ENCODE peak calls at places on chromosomes 1 and 21, in five cellular contexts. One of them, this sample, is unnamed.

GRCh38 chr1:241770115-241770514 is 77.9 kb upstream of the EXO1 start:
- ATAC-seq in HCT116: no peak
- ATAC-seq in HepG2: no peak
- ATAC-seq in GM23338: peak; percentile 63
- ATAC-seq in GM12878: no peak
- ATAC-seq in this sample: no peak

GRCh38 chr1:30780409-30780808 is 22.8 kb upstream of the LAPTM5 start:
- ATAC-seq in HCT116: no peak
- ATAC-seq in HepG2: no peak
- ATAC-seq in GM23338: no peak
- ATAC-seq in GM12878: peak; percentile 18
- ATAC-seq in this sample: no peak

GRCh38 chr1:159664247-159664646 is 50.1 kb downstream of the CRP start:
- ATAC-seq in HCT116: no peak
- ATAC-seq in HepG2: no peak
- ATAC-seq in GM23338: no peak
- ATAC-seq in GM12878: no peak
- ATAC-seq in this sample: no peak

GRCh38 chr1:202628646-202629215 is 81.5 kb downstream of the SYT2 start:
- ATAC-seq in HCT116: no peak
- ATAC-seq in HepG2: no peak
- ATAC-seq in GM23338: no peak
- ATAC-seq in GM12878: peak; percentile 3
- ATAC-seq in this sample: no peak

GRCh38 chr21:41369105-41369914 is 7.5 kb downstream of the MX2 start:
- ATAC-seq in HCT116: peak; percentile 17
- ATAC-seq in HepG2: peak; percentile 76
- ATAC-seq in GM23338: peak; percentile 91
- ATAC-seq in GM12878: peak; percentile 47
- ATAC-seq in this sample: peak; percentile 42

GRCh38 chr1:181128592-181129497 is 40.3 kb downstream of the IER5 start:
- ATAC-seq in HCT116: no peak
- ATAC-seq in HepG2: no peak
- ATAC-seq in GM23338: peak; percentile 58
- ATAC-seq in GM12878: peak; percentile 66
- ATAC-seq in this sample: peak; percentile 43

GRCh38 chr1:109821831-109822745 is 58.4 kb upstream of the EPS8L3 start:
- ATAC-seq in HCT116: peak; percentile 21
- ATAC-seq in HepG2: no peak
- ATAC-seq in GM23338: no peak
- ATAC-seq in GM12878: no peak
- ATAC-seq in this sample: peak; percentile 66

GRCh38 chr1:231828182-231828920 is 201.8 kb downstream of the DISC1 start:
- ATAC-seq in HCT116: peak; percentile 86
- ATAC-seq in HepG2: peak; percentile 99
- ATAC-seq in GM23338: no peak
- ATAC-seq in GM12878: no peak
- ATAC-seq in this sample: no peak

GRCh38 chr1:147815503-147815902 is 55.1 kb upstream of the GJA5 start:
- ATAC-seq in HCT116: peak; percentile 47
- ATAC-seq in HepG2: peak; percentile 59
- ATAC-seq in GM23338: no peak
- ATAC-seq in GM12878: no peak
- ATAC-seq in this sample: no peak

GRCh38 chr1:17207046-17207445 is 2.1 kb downstream of the PADI1 start:
- ATAC-seq in HCT116: no peak
- ATAC-seq in HepG2: no peak
- ATAC-seq in GM23338: no peak
- ATAC-seq in GM12878: peak; percentile 86
- ATAC-seq in this sample: no peak

GRCh38 chr1:160708118-160708517 is 3.5 kb downstream of the CD48 start:
- ATAC-seq in HCT116: no peak
- ATAC-seq in HepG2: no peak
- ATAC-seq in GM23338: no peak
- ATAC-seq in GM12878: peak; percentile 39
- ATAC-seq in this sample: no peak

GRCh38 chr21:21907271-21907670 is 909.1 kb downstream of the NCAM2 start:
- ATAC-seq in HCT116: no peak
- ATAC-seq in HepG2: no peak
- ATAC-seq in GM23338: no peak
- ATAC-seq in GM12878: no peak
- ATAC-seq in this sample: no peak

GRCh38 chr1:116764466-116764896 is 10.3 kb downstream of the CD2 start:
- ATAC-seq in HCT116: no peak
- ATAC-seq in HepG2: no peak
- ATAC-seq in GM23338: no peak
- ATAC-seq in GM12878: peak; percentile 56
- ATAC-seq in this sample: no peak

GRCh38 chr1:162252209-162252608 is 124.4 kb downstream of the SPATA46 start:
- ATAC-seq in HCT116: no peak
- ATAC-seq in HepG2: no peak
- ATAC-seq in GM23338: no peak
- ATAC-seq in GM12878: no peak
- ATAC-seq in this sample: no peak

GRCh38 chr1:240691521-240692338 is 79.8 kb upstream of the GREM2 start:
- ATAC-seq in HCT116: no peak
- ATAC-seq in HepG2: peak; percentile 78
- ATAC-seq in GM23338: peak; percentile 88
- ATAC-seq in GM12878: no peak
- ATAC-seq in this sample: peak; percentile 72

GRCh38 chr1:185812934-185813333 is 78.7 kb downstream of the HMCN1 start:
- ATAC-seq in HCT116: no peak
- ATAC-seq in HepG2: no peak
- ATAC-seq in GM23338: no peak
- ATAC-seq in GM12878: no peak
- ATAC-seq in this sample: no peak

GRCh38 chr1:116931016-116931918 is 21.6 kb downstream of the PTGFRN start:
- ATAC-seq in HCT116: no peak
- ATAC-seq in HepG2: no peak
- ATAC-seq in GM23338: no peak
- ATAC-seq in GM12878: peak; percentile 82
- ATAC-seq in this sample: no peak

GRCh38 chr21:42097860-42098259 is 26.7 kb downstream of the UMODL1 start:
- ATAC-seq in HCT116: peak; percentile 94
- ATAC-seq in HepG2: peak; percentile 84
- ATAC-seq in GM23338: no peak
- ATAC-seq in GM12878: peak; percentile 31
- ATAC-seq in this sample: peak; percentile 74

GRCh38 chr21:34962586-34963222 is 86.4 kb downstream of the RUNX1 start:
- ATAC-seq in HCT116: no peak
- ATAC-seq in HepG2: no peak
- ATAC-seq in GM23338: no peak
- ATAC-seq in GM12878: no peak
- ATAC-seq in this sample: no peak

GRCh38 chr1:58858344-58858673 is 74.5 kb upstream of the JUN start:
- ATAC-seq in HCT116: no peak
- ATAC-seq in HepG2: peak; percentile 74
- ATAC-seq in GM23338: no peak
- ATAC-seq in GM12878: no peak
- ATAC-seq in this sample: no peak

GRCh38 chr1:85289848-85290335 is 13.5 kb upstream of the BCL10 start:
- ATAC-seq in HCT116: peak; percentile 53
- ATAC-seq in HepG2: no peak
- ATAC-seq in GM23338: no peak
- ATAC-seq in GM12878: no peak
- ATAC-seq in this sample: no peak

GRCh38 chr1:215863796-215864195 is 296.7 kb downstream of the KCTD3 start:
- ATAC-seq in HCT116: no peak
- ATAC-seq in HepG2: no peak
- ATAC-seq in GM23338: no peak
- ATAC-seq in GM12878: peak; percentile 90
- ATAC-seq in this sample: no peak

GRCh38 chr1:171434717-171435346 is 50.5 kb upstream of the PRRC2C start:
- ATAC-seq in HCT116: no peak
- ATAC-seq in HepG2: no peak
- ATAC-seq in GM23338: no peak
- ATAC-seq in GM12878: no peak
- ATAC-seq in this sample: peak; percentile 74

DNA sequence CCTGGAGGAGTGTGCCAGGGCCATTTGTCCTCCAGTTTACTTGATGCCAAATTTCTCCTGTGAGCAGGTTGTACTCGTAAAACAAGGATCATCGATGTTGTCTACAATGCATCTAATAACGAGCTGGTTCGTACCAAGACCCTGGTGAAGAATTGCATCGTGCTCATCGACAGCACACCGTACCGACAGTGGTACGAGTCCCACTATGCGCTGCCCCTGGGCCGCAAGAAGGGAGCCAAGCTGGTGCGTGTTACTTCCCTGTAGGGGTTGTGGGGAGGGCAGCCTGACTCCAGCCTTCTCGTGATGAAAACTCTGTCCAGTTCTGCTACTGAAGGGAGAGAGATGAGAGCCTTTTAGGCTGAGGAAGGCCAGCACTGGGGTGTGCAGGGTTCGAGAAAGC is 2.2 kb downstream of the RPS8 start:
- ATAC-seq in HCT116: no peak
- ATAC-seq in HepG2: no peak
- ATAC-seq in GM23338: no peak
- ATAC-seq in GM12878: no peak
- ATAC-seq in this sample: no peak
- H3K4me3 ChIP-seq in HCT116: peak overlapping the region; percentile 92
- H3K4me3 ChIP-seq in HepG2: peak overlapping the region; percentile 97
- H3K4me3 ChIP-seq in GM23338: peak overlapping the region; percentile 99
- H3K4me3 ChIP-seq in GM12878: peak overlapping the region; percentile 73
- H3K4me3 ChIP-seq in this sample: no peak overlapping the region

GRCh38 chr1:10117865-10118264 is 85.1 kb downstream of the UBE4B start:
- ATAC-seq in HCT116: no peak
- ATAC-seq in HepG2: no peak
- ATAC-seq in GM23338: no peak
- ATAC-seq in GM12878: no peak
- ATAC-seq in this sample: peak; percentile 36

GRCh38 chr1:10128081-10128765 is 82.1 kb upstream of the KIF1B start:
- ATAC-seq in HCT116: no peak
- ATAC-seq in HepG2: no peak
- ATAC-seq in GM23338: no peak
- ATAC-seq in GM12878: no peak
- ATAC-seq in this sample: no peak

GRCh38 chr1:10121688-10122087 is 88.7 kb upstream of the KIF1B start:
- ATAC-seq in HCT116: no peak
- ATAC-seq in HepG2: no peak
- ATAC-seq in GM23338: no peak
- ATAC-seq in GM12878: no peak
- ATAC-seq in this sample: no peak

GRCh38 chr1:10117132-10117531 is 84.4 kb downstream of the UBE4B start:
- ATAC-seq in HCT116: no peak
- ATAC-seq in HepG2: no peak
- ATAC-seq in GM23338: no peak
- ATAC-seq in GM12878: no peak
- ATAC-seq in this sample: no peak

DNA sequence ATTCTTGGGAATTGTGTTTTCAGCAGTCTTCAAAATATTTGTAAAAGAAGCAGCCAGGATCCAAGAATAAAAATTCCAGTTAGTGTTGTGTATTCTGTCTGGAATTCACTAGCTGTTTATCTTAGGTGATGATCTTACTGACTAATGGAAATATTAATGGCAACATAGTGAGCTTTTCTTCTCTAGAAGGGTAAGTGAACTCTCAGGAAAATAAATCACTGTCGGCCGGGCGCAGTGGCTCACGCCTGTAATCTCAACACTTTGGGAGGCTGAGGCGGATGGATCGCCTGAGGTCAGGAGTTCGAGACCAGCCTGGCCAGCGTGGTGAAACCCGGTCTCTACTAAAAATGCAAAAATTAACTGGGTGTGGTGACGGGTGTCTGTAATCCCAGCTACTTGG is 87.4 kb upstream of the KIF1B start:
- ATAC-seq in HCT116: no peak
- ATAC-seq in HepG2: no peak
- ATAC-seq in GM23338: no peak
- ATAC-seq in GM12878: no peak
- ATAC-seq in this sample: peak; percentile 74
- H3K27ac ChIP-seq in HCT116: no peak overlapping the region
- H3K27ac ChIP-seq in HepG2: no peak overlapping the region
- H3K27ac ChIP-seq in GM23338: no peak overlapping the region
- H3K27ac ChIP-seq in GM12878: no peak overlapping the region
- H3K27ac ChIP-seq in this sample: peak overlapping the region; percentile 80

GRCh38 chr1:51729156-51729823 is 112.4 kb downstream of the OSBPL9 start:
- ATAC-seq in HCT116: peak; percentile 95
- ATAC-seq in HepG2: peak; percentile 97
- ATAC-seq in GM23338: peak; percentile 96
- ATAC-seq in GM12878: peak; percentile 91
- ATAC-seq in this sample: peak; percentile 78
- TF ChIP-seq POLR2AphosphoS5 in HCT116: peak; percentile 54
- TF ChIP-seq POLR2AphosphoS5 in HepG2: no peak
- TF ChIP-seq POLR2AphosphoS5 in GM23338: peak; percentile 69
- TF ChIP-seq POLR2AphosphoS5 in GM12878: peak; percentile 78
- TF ChIP-seq POLR2AphosphoS5 in this sample: no peak

DNA sequence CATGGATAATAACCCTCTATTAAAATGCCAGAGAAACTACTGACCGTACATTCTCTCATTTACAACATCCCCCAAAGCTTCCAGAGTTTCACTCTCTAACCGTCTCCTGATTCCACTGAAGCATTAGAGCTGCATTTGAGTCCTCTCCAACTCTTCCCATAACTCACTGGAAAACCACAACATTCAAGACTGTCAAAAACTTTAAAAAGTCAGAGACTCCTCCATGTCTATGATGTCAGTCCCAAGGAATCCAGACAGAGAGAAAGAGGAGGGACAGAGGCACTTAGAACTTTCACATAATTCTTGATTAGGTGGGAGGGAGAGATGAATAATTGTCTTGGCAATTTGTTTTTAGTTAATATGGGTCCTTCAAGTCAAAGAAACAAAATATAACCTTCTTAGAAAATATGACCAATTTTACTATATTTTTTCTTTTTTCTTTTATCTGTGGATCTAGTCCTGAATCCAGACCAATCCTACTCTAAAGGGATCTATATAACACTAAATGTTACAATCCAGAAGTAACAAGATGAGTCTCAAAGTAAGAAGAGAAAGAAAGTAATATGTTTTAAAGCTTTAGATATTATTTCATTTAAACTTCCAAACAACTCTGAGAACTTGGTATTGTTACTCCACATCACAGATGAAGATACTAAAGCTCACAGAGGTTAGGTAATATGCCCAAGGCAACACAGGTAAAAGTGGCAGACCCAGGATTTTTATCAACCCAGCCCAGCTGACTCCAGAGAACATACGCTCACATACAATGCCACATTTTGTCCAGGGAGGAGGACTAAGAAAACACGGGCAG is 23.8 kb downstream of the OTUD7B start:
- ATAC-seq in HCT116: no peak
- ATAC-seq in HepG2: no peak
- ATAC-seq in GM23338: no peak
- ATAC-seq in GM12878: no peak
- ATAC-seq in this sample: peak; percentile 36
- H3K4me3 ChIP-seq in HCT116: no peak overlapping the region
- H3K4me3 ChIP-seq in HepG2: no peak overlapping the region
- H3K4me3 ChIP-seq in GM23338: no peak overlapping the region
- H3K4me3 ChIP-seq in GM12878: no peak overlapping the region
- H3K4me3 ChIP-seq in this sample: no peak overlapping the region

This sample was measured in gastroesophageal sphincter.